ENCODE peak calls at places on chromosomes 3 and 15, in nine cellular contexts. E, H, J, B, S, T, V, P and G are unnamed samples.

GRCh38 chr3:119716998-119717397 is 14.2 kb downstream of the CFAP91 start:
- DNase-seq in T (peak), S (no peak), H (no peak), J (no peak), E (no peak), B (no peak), P (no peak), V (no peak), G (no peak)

GRCh38 chr3:9142346-9142745 is 107.1 kb downstream of the SRGAP3 start:
- DNase-seq in H (no peak), S (no peak), T (no peak), P (no peak), V (no peak), E (no peak), J (no peak), B (no peak), G (no peak)

GRCh38 chr15:66622677-66623076 is 56.9 kb upstream of the LCTL start:
- DNase-seq in T (no peak), V (peak), H (no peak), E (no peak), J (no peak), P (no peak), S (no peak), B (no peak), G (peak)

GRCh38 chr3:178562143-178562868 is 26.1 kb downstream of the KCNMB2 start:
- DNase-seq in S (no peak), T (no peak), H (peak), E (no peak), P (no peak), J (no peak), V (peak), B (no peak), G (no peak)

GRCh38 chr3:53104762-53105161 is 25.5 kb downstream of the RFT1 start:
- DNase-seq in B (no peak), E (no peak), H (no peak), J (no peak), S (no peak), T (no peak), P (no peak), V (no peak), G (no peak)

GRCh38 chr3:124032351-124032880 is 40.5 kb upstream of the ROPN1 start:
- DNase-seq in T (no peak), J (no peak), B (no peak), V (peak), H (peak), E (peak), S (no peak), P (no peak), G (no peak)

GRCh38 chr3:15319575-15319974 is 12.8 kb downstream of the SH3BP5 start:
- DNase-seq in B (no peak), H (peak), P (peak), J (no peak), V (peak), T (no peak), S (no peak), E (peak), G (no peak)

GRCh38 chr3:39147711-39148115 is 5.7 kb downstream of the CSRNP1 start:
- DNase-seq in B (peak), E (peak), P (peak), S (no peak), T (no peak), V (peak), H (peak), J (no peak), G (peak)

DNA sequence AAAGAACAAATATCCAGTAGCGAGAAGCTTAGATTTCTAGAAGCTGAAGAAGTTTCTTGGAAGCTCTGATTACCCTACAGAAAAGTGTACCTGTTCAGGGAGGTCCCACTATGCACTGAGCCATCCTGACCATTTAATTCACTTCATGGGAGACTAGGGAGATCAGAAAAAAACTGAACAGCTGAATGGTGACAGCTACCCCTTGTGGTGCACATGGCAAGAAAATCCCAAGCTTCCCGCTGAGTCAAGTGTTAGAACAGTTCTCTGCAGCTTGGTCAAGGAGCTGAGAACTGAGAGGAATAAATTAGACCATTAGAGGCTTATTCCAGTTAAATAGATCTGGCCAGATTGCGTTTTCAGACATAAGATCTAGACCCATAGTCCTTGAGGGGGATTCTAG is 197.2 kb upstream of the VEPH1 start:
- DNase-seq in E (no peak), B (no peak), J (no peak), T (no peak), H (peak), P (peak), S (no peak), V (peak), G (no peak)
- TF ChIP-seq CTCF in E (no peak), B (no peak), J (no peak), T (no peak), H (peak), P (no peak), S (no peak), V (no peak), G (peak)

GRCh38 chr3:69855436-69856162 is 116.3 kb downstream of the MITF start:
- DNase-seq in B (no peak), H (peak), T (no peak), E (no peak), P (peak), S (no peak), V (peak), J (no peak), G (no peak)
- TF ChIP-seq CTCF in B (no peak), H (peak), T (peak), E (peak), P (peak), S (no peak), V (peak), J (peak), G (peak)

GRCh38 chr3:100057716-100058575 is 56.4 kb downstream of the FILIP1L start:
- DNase-seq in V (peak), P (no peak), H (peak), J (no peak), S (no peak), E (no peak), T (no peak), B (no peak), G (no peak)
- TF ChIP-seq CTCF in V (peak), P (no peak), H (no peak), J (no peak), S (no peak), E (no peak), T (no peak), B (no peak), G (no peak)

DNA sequence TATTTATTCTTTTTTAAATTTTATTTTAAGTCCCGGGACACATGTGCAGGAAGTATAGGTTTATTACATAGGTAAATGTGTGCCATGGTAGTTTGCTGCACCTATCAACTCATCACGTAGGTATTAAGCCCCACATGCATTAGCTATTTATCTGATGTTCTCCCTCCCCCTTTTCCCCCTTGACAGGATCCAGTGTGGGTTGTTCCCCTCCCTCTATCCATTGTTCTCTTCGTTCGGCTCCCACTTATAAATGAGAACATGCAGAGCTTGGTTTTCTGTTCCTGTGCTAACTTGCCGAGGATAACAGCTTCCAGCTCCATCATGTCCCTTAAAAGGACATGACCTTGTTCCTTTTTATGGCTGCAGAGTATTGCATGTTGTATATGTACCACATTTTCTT is 220.3 kb downstream of the OCA2 start:
- DNase-seq in S (no peak), T (no peak), P (no peak), B (no peak), J (no peak), H (no peak), V (no peak), E (no peak), G (no peak)
- TF ChIP-seq CTCF in S (no peak), T (no peak), P (no peak), B (no peak), J (no peak), H (no peak), V (no peak), E (no peak), G (no peak)

DNA sequence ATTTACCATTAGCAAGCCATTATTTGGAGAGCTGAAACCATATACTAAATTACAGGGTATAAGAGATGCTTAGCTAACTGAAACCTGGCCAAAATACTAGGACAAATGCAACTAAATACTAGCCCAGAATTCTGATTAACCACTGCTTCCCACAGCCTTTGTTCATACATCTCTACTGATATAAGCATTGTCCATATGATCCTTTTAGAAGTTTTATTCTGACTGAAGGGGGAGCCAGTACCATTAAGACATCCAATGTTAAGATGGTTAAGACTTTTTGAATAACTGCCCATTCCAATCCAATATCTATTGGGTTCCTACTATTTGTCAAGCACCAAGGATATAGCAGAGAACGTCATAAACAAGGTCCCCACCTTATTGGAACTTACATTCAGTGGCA is 421.3 kb downstream of the FOXP1 start:
- DNase-seq in B (no peak), T (no peak), E (no peak), P (no peak), S (no peak), V (no peak), J (no peak), H (no peak), G (no peak)
- TF ChIP-seq CTCF in B (no peak), T (no peak), E (no peak), P (no peak), S (no peak), V (no peak), J (no peak), H (no peak), G (no peak)

GRCh38 chr3:182052360-182052759 is 340.6 kb downstream of the SOX2 start:
- DNase-seq in T (no peak), V (no peak), H (no peak), P (no peak), B (no peak), E (no peak), S (no peak), J (no peak), G (no peak)
- TF ChIP-seq CTCF in T (no peak), V (no peak), H (no peak), P (no peak), B (no peak), E (no peak), S (no peak), J (no peak), G (no peak)

GRCh38 chr3:181446741-181447140 is 265.0 kb upstream of the SOX2 start:
- DNase-seq in E (no peak), P (no peak), T (no peak), B (no peak), H (no peak), V (no peak), J (no peak), S (no peak), G (no peak)
- TF ChIP-seq CTCF in E (no peak), P (no peak), T (no peak), B (no peak), H (no peak), V (no peak), J (no peak), S (no peak), G (no peak)

GRCh38 chr15:88624156-88624970 is 3.2 kb downstream of the AEN start:
- DNase-seq in E (no peak), J (no peak), B (no peak), H (peak), V (peak), T (no peak), S (peak), P (peak), G (no peak)
- TF ChIP-seq CTCF in E (peak), J (peak), B (peak), H (peak), V (peak), T (no peak), S (peak), P (peak), G (peak)

DNA sequence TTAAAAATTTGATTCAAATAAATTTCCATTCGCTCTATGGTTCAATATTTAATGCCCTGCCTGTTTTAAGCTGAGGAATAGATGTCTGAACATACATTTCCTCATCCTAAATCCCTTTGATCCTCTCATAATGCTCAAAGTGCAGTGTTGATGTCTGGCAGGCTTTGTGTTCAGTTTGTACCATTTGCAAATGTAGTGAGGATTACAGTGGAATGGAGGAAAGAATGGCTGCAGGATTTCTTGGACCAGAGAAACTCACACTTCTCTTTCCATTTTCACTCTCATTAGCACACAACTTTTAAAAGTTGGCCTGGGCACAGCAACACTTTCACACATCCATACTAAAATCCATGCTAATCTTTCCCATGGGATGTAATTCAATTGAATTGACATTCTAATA is 28.5 kb upstream of the THRB start:
- DNase-seq in P (no peak), T (no peak), S (no peak), H (no peak), J (no peak), B (no peak), V (no peak), E (no peak), G (no peak)
- TF ChIP-seq CTCF in P (no peak), T (no peak), S (no peak), H (no peak), J (no peak), B (no peak), V (no peak), E (no peak), G (no peak)

GRCh38 chr3:112744068-112744467 is 102.6 kb downstream of the CD200R1L start:
- DNase-seq in H (no peak), B (no peak), V (peak), P (no peak), J (no peak), E (no peak), T (no peak), S (no peak), G (no peak)

GRCh38 chr3:112746675-112747276 is 99.9 kb downstream of the CD200R1L start:
- DNase-seq in V (peak), T (no peak), E (no peak), P (peak), S (no peak), J (no peak), B (no peak), H (peak), G (no peak)

GRCh38 chr3:112744825-112745566 is 101.7 kb downstream of the CD200R1L start:
- DNase-seq in H (no peak), P (peak), T (no peak), J (no peak), S (no peak), B (no peak), E (no peak), V (peak), G (no peak)

GRCh38 chr3:112747624-112748023 is 99.0 kb downstream of the CD200R1L start:
- DNase-seq in E (no peak), P (no peak), J (no peak), T (no peak), S (no peak), B (no peak), H (no peak), V (no peak), G (no peak)

GRCh38 chr3:112745567-112746248 is 101.0 kb downstream of the CD200R1L start:
- DNase-seq in H (no peak), T (no peak), P (peak), J (no peak), S (no peak), V (no peak), E (no peak), B (no peak), G (no peak)
- TF ChIP-seq CTCF in H (no peak), T (no peak), P (no peak), J (no peak), S (no peak), V (no peak), E (no peak), B (no peak), G (no peak)